ENCODE peak calls at places on chromosomes 6 and 20, in seven cellular contexts. V is nephron progenitor cell, N is A549, Y is GM13977, A is GM20000, D is psoas muscle, U is PC-3. J is an unnamed sample.

GRCh38 chr6:152632383-152632782 is 4.8 kb downstream of the SYNE1 start:
- DNase-seq in V (no peak), N (no peak), Y (no peak), A (no peak), D (no peak), U (no peak), J (no peak)

GRCh38 chr6:142537612-142538478 is 236.0 kb downstream of the ADGRG6 start:
- DNase-seq in V (no peak), N (peak), Y (no peak), A (no peak), D (no peak), U (peak), J (no peak)

GRCh38 chr6:37938909-37939308 is 119.4 kb downstream of the ZFAND3 start:
- DNase-seq in V (no peak), N (no peak), Y (no peak), A (no peak), D (no peak), U (no peak), J (no peak)

GRCh38 chr6:161369339-161369738 is 95.5 kb upstream of the AGPAT4 start:
- DNase-seq in V (no peak), N (peak), Y (no peak), A (no peak), D (no peak), U (peak), J (no peak)

GRCh38 chr6:11586574-11586973 is 49.0 kb downstream of the TMEM170B start:
- DNase-seq in V (no peak), N (peak), Y (no peak), A (no peak), D (no peak), U (peak), J (no peak)

GRCh38 chr6:123926000-123926399 is 122.3 kb downstream of the NKAIN2 start:
- DNase-seq in V (no peak), N (no peak), Y (no peak), A (no peak), D (no peak), U (no peak), J (no peak)

GRCh38 chr6:31037692-31038091 is 27.4 kb downstream of the MUC22 start:
- DNase-seq in V (no peak), N (no peak), Y (no peak), A (no peak), D (no peak), U (peak), J (no peak)

GRCh38 chr20:22490287-22491187 is 93.8 kb downstream of the FOXA2 start:
- DNase-seq in V (peak), N (peak), Y (no peak), A (no peak), D (no peak), U (peak), J (no peak)

GRCh38 chr20:62822788-62823651 is 6.2 kb downstream of the COL9A3 start:
- DNase-seq in V (peak), N (peak), Y (peak), A (peak), D (no peak), U (peak), J (peak)

GRCh38 chr20:56202493-56203077 is 45.9 kb upstream of the MC3R start:
- DNase-seq in V (no peak), N (peak), Y (no peak), A (peak), D (no peak), U (peak), J (no peak)

GRCh38 chr6:579339-579738 is 77.6 kb downstream of the HUS1B start:
- DNase-seq in V (no peak), N (peak), Y (no peak), A (no peak), D (no peak), U (peak), J (no peak)

GRCh38 chr20:31788578-31788977 is 30.6 kb upstream of the MYLK2 start:
- DNase-seq in V (no peak), N (peak), Y (no peak), A (no peak), D (peak), U (no peak), J (no peak)

GRCh38 chr6:28172006-28172405 is 30.3 kb downstream of the ZKSCAN8 start:
- DNase-seq in V (no peak), N (no peak), Y (no peak), A (no peak), D (no peak), U (no peak), J (no peak)

GRCh38 chr20:11128131-11128831 is 454.5 kb upstream of the JAG1 start:
- DNase-seq in V (no peak), N (no peak), Y (no peak), A (no peak), D (no peak), U (no peak), J (no peak)

GRCh38 chr6:140281794-140282193 is 907.3 kb upstream of the CITED2 start:
- DNase-seq in V (no peak), N (no peak), Y (no peak), A (no peak), D (no peak), U (no peak), J (no peak)

GRCh38 chr20:48921883-48922867 is 664 bp downstream of the ARFGEF2 start:
- DNase-seq in V (no peak), N (peak), Y (no peak), A (no peak), D (no peak), U (peak), J (no peak)

GRCh38 chr6:166997768-166998255 is 1.4 kb upstream of the CEP43 start:
- DNase-seq in V (no peak), N (peak), Y (peak), A (peak), D (peak), U (peak), J (peak)

GRCh38 chr6:166999845-167000253 is 652 bp downstream of the CEP43 start:
- DNase-seq in V (no peak), N (peak), Y (no peak), A (no peak), D (no peak), U (no peak), J (no peak)

GRCh38 chr6:166998256-166999144 is 697 bp upstream of the CEP43 start:
- DNase-seq in V (peak), N (peak), Y (peak), A (peak), D (peak), U (no peak), J (peak)

GRCh38 chr6:167000759-167001158 is 1.6 kb downstream of the CEP43 start:
- DNase-seq in V (no peak), N (no peak), Y (no peak), A (no peak), D (no peak), U (no peak), J (no peak)

GRCh38 chr6:166999145-166999844 is at the start of gene CEP43:
- DNase-seq in V (peak), N (peak), Y (peak), A (peak), D (peak), U (peak), J (peak)
- TF ChIP-seq CTCF in V (no peak), N (no peak), Y (no peak), A (no peak), D (no peak), U (no peak), J (no peak)

DNA sequence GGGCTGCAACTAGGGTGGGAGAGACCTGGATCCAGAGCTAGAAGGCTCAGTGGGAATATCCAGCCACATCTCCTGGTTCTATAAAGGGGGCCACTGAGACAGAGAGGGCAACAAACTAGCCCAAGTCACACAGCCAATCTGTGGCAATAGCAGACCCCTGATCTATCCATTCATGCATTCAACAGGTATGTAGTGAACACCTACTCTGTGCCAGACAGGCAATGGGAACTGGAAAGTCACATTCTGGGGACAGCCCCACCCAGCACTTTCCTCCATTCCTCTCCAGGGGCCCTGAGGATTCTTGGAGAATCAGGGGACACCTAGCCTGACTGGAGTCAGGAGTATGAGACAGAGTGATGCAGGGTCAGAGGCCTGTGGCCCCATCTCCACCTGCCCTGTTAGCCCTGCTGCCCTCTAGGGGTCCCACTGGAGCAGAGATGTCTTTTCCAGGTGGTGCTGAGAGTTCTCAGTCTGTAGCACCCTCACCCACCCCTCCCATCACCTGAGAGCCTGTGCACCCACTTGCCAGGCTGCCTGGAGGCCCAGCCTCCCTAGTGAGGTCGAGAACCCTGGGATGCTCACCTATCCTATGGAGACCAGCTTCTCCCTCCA is 13.6 kb downstream of the BPIFA2 start:
- DNase-seq in V (no peak), N (no peak), Y (no peak), A (no peak), D (no peak), U (no peak), J (no peak)
- TF ChIP-seq CTCF in V (no peak), N (no peak), Y (peak), A (no peak), D (no peak), U (peak), J (no peak)

GRCh38 chr6:157539900-157540752 is 159.1 kb downstream of the ZDHHC14 start:
- DNase-seq in V (no peak), N (no peak), Y (no peak), A (no peak), D (no peak), U (no peak), J (no peak)

GRCh38 chr6:157539421-157539822 is 158.4 kb downstream of the ZDHHC14 start:
- DNase-seq in V (no peak), N (no peak), Y (no peak), A (no peak), D (no peak), U (no peak), J (no peak)

GRCh38 chr6:157538163-157538562 is 157.2 kb downstream of the ZDHHC14 start:
- DNase-seq in V (no peak), N (no peak), Y (no peak), A (no peak), D (no peak), U (no peak), J (no peak)

GRCh38 chr6:157537518-157537917 is 156.5 kb downstream of the ZDHHC14 start:
- DNase-seq in V (no peak), N (no peak), Y (no peak), A (no peak), D (no peak), U (no peak), J (no peak)

GRCh38 chr6:157538698-157539097 is 157.7 kb downstream of the ZDHHC14 start:
- DNase-seq in V (no peak), N (no peak), Y (no peak), A (no peak), D (no peak), U (no peak), J (no peak)
- TF ChIP-seq CTCF in V (no peak), N (no peak), Y (no peak), A (no peak), D (no peak), U (no peak), J (no peak)

GRCh38 chr6:119148825-119149525 is 70.5 kb upstream of the FAM184A start:
- DNase-seq in V (no peak), N (no peak), Y (no peak), A (no peak), D (no peak), U (no peak), J (no peak)
- TF ChIP-seq CTCF in V (no peak), N (no peak), Y (no peak), A (no peak), D (no peak), U (no peak), J (no peak)

GRCh38 chr20:1465470-1466210 is 1.0 kb downstream of the NSFL1C start:
- DNase-seq in V (no peak), N (no peak), Y (no peak), A (no peak), D (no peak), U (peak), J (no peak)

GRCh38 chr20:1467355-1468116 is 887 bp upstream of the NSFL1C start:
- DNase-seq in V (no peak), N (no peak), Y (peak), A (no peak), D (no peak), U (no peak), J (no peak)

GRCh38 chr20:1466211-1467081 is at the start of gene NSFL1C:
- DNase-seq in V (peak), N (peak), Y (peak), A (peak), D (peak), U (peak), J (peak)

GRCh38 chr20:1468117-1468624 is 1.5 kb upstream of the NSFL1C start:
- DNase-seq in V (no peak), N (no peak), Y (no peak), A (no peak), D (no peak), U (no peak), J (no peak)

GRCh38 chr20:1467082-1467354 is 369 bp upstream of the NSFL1C start:
- DNase-seq in V (no peak), N (no peak), Y (no peak), A (no peak), D (no peak), U (no peak), J (no peak)
- TF ChIP-seq CTCF in V (peak), N (no peak), Y (no peak), A (no peak), D (no peak), U (peak), J (no peak)

GRCh38 chr20:8721098-8721497 is 347.8 kb upstream of the PLCB4 start:
- DNase-seq in V (peak), N (peak), Y (peak), A (no peak), D (no peak), U (peak), J (no peak)
- TF ChIP-seq CTCF in V (peak), N (peak), Y (peak), A (peak), D (peak), U (peak), J (peak)